ENCODE peak calls at places on chromosome 4, in five cellular contexts. One of them, this sample, is unnamed. For H3K27me3, the result is how much of the 10 kb centered on the place peaks cover.

GRCh38 chr4:113979157-113979972 is at the start of gene ARSJ:
- DNase-seq in cardiac muscle cell: peak
- DNase-seq in right atrium auricular region: peak
- DNase-seq in right cardiac atrium: peak
- DNase-seq in IMR-90: peak
- DNase-seq in this sample: peak

GRCh38 chr4:2860391-2861348 is 17.0 kb downstream of the ADD1 start:
- DNase-seq in cardiac muscle cell: peak
- DNase-seq in right atrium auricular region: peak
- DNase-seq in right cardiac atrium: peak
- DNase-seq in IMR-90: peak
- DNase-seq in this sample: no peak

GRCh38 chr4:26028793-26029511 is 114.9 kb downstream of the SMIM20 start:
- DNase-seq in cardiac muscle cell: peak
- DNase-seq in right atrium auricular region: peak
- DNase-seq in right cardiac atrium: peak
- DNase-seq in IMR-90: peak
- DNase-seq in this sample: no peak

GRCh38 chr4:81844717-81845116 is 373.0 kb upstream of the RASGEF1B start:
- DNase-seq in cardiac muscle cell: peak
- DNase-seq in right atrium auricular region: peak
- DNase-seq in right cardiac atrium: peak
- DNase-seq in IMR-90: peak
- DNase-seq in this sample: peak

GRCh38 chr4:107838763-107839162 is 14.0 kb downstream of the SGMS2 start:
- DNase-seq in cardiac muscle cell: peak
- DNase-seq in right atrium auricular region: no peak
- DNase-seq in right cardiac atrium: no peak
- DNase-seq in IMR-90: peak
- DNase-seq in this sample: no peak

GRCh38 chr4:10803944-10804343 is 119.4 kb upstream of the CLNK start:
- DNase-seq in cardiac muscle cell: no peak
- DNase-seq in right atrium auricular region: no peak
- DNase-seq in right cardiac atrium: no peak
- DNase-seq in IMR-90: no peak
- DNase-seq in this sample: no peak

GRCh38 chr4:86934772-86935498 is at the start of gene AFF1:
- DNase-seq in cardiac muscle cell: peak
- DNase-seq in right atrium auricular region: peak
- DNase-seq in right cardiac atrium: peak
- DNase-seq in IMR-90: peak
- DNase-seq in this sample: peak

GRCh38 chr4:88070031-88070430 is 62.6 kb downstream of the PKD2 start:
- DNase-seq in cardiac muscle cell: no peak
- DNase-seq in right atrium auricular region: no peak
- DNase-seq in right cardiac atrium: no peak
- DNase-seq in IMR-90: no peak
- DNase-seq in this sample: no peak

GRCh38 chr4:30828290-30828926 is 108.2 kb downstream of the PCDH7 start:
- DNase-seq in cardiac muscle cell: no peak
- DNase-seq in right atrium auricular region: no peak
- DNase-seq in right cardiac atrium: no peak
- DNase-seq in IMR-90: peak
- DNase-seq in this sample: no peak

GRCh38 chr4:187312299-187312698 is 588.6 kb upstream of the FAT1 start:
- DNase-seq in cardiac muscle cell: no peak
- DNase-seq in right atrium auricular region: no peak
- DNase-seq in right cardiac atrium: no peak
- DNase-seq in IMR-90: no peak
- DNase-seq in this sample: no peak

GRCh38 chr4:5224340-5224739 is 173.1 kb downstream of the STK32B start:
- DNase-seq in cardiac muscle cell: no peak
- DNase-seq in right atrium auricular region: no peak
- DNase-seq in right cardiac atrium: no peak
- DNase-seq in IMR-90: peak
- DNase-seq in this sample: no peak

GRCh38 chr4:105632599-105632998 is 75.9 kb downstream of the INTS12 start:
- DNase-seq in cardiac muscle cell: no peak
- DNase-seq in right atrium auricular region: no peak
- DNase-seq in right cardiac atrium: no peak
- DNase-seq in IMR-90: no peak
- DNase-seq in this sample: no peak

GRCh38 chr4:121009578-121010338 is 62.6 kb downstream of the NDNF start:
- DNase-seq in cardiac muscle cell: no peak
- DNase-seq in right atrium auricular region: no peak
- DNase-seq in right cardiac atrium: no peak
- DNase-seq in IMR-90: no peak
- DNase-seq in this sample: no peak

GRCh38 chr4:112563431-112564200 is 47.6 kb upstream of the NEUROG2 start:
- DNase-seq in cardiac muscle cell: no peak
- DNase-seq in right atrium auricular region: no peak
- DNase-seq in right cardiac atrium: no peak
- DNase-seq in IMR-90: no peak
- DNase-seq in this sample: no peak

GRCh38 chr4:140047781-140048180 is 106.2 kb downstream of the MAML3 start:
- DNase-seq in cardiac muscle cell: no peak
- DNase-seq in right atrium auricular region: no peak
- DNase-seq in right cardiac atrium: no peak
- DNase-seq in IMR-90: no peak
- DNase-seq in this sample: no peak

GRCh38 chr4:30264465-30264864 is 455.7 kb upstream of the PCDH7 start:
- DNase-seq in cardiac muscle cell: no peak
- DNase-seq in right atrium auricular region: no peak
- DNase-seq in right cardiac atrium: no peak
- DNase-seq in IMR-90: no peak
- DNase-seq in this sample: no peak

GRCh38 chr4:145843148-145843547 is 95.5 kb downstream of the ZNF827 start:
- DNase-seq in cardiac muscle cell: peak
- DNase-seq in right atrium auricular region: no peak
- DNase-seq in right cardiac atrium: no peak
- DNase-seq in IMR-90: peak
- DNase-seq in this sample: no peak

GRCh38 chr4:88283661-88284377 is 542 bp downstream of the PPM1K start:
- DNase-seq in cardiac muscle cell: peak
- DNase-seq in right atrium auricular region: peak
- DNase-seq in right cardiac atrium: peak
- DNase-seq in IMR-90: peak
- DNase-seq in this sample: no peak

GRCh38 chr4:38752393-38752961 is 30.3 kb downstream of the TLR10 start:
- DNase-seq in cardiac muscle cell: peak
- DNase-seq in right atrium auricular region: no peak
- DNase-seq in right cardiac atrium: no peak
- DNase-seq in IMR-90: peak
- DNase-seq in this sample: no peak
- H3K27ac ChIP-seq in cardiac muscle cell: peak
- H3K27ac ChIP-seq in right atrium auricular region: no peak
- H3K27ac ChIP-seq in right cardiac atrium: peak
- H3K27ac ChIP-seq in IMR-90: peak
- H3K27ac ChIP-seq in this sample: peak

GRCh38 chr4:8866421-8866820 is 5.2 kb downstream of the HMX1 start:
- DNase-seq in cardiac muscle cell: no peak
- DNase-seq in right atrium auricular region: no peak
- DNase-seq in right cardiac atrium: no peak
- DNase-seq in IMR-90: no peak
- DNase-seq in this sample: no peak
- H3K27me3 ChIP-seq in cardiac muscle cell: half or more
- H3K27me3 ChIP-seq in right atrium auricular region: under half
- H3K27me3 ChIP-seq in right cardiac atrium: under half
- H3K27me3 ChIP-seq in IMR-90: half or more
- H3K27me3 ChIP-seq in this sample: under half

GRCh38 chr4:184016742-184017668 is 111.9 kb downstream of the STOX2 start:
- DNase-seq in cardiac muscle cell: no peak
- DNase-seq in right atrium auricular region: no peak
- DNase-seq in right cardiac atrium: no peak
- DNase-seq in IMR-90: peak
- DNase-seq in this sample: no peak
- H3K4me3 ChIP-seq in cardiac muscle cell: no peak
- H3K4me3 ChIP-seq in right atrium auricular region: no peak
- H3K4me3 ChIP-seq in right cardiac atrium: no peak
- H3K4me3 ChIP-seq in IMR-90: no peak
- H3K4me3 ChIP-seq in this sample: no peak

GRCh38 chr4:153471691-153472080 is 5.5 kb downstream of the TMEM131L start:
- DNase-seq in cardiac muscle cell: no peak
- DNase-seq in right atrium auricular region: no peak
- DNase-seq in right cardiac atrium: no peak
- DNase-seq in IMR-90: no peak
- DNase-seq in this sample: no peak
- H3K27ac ChIP-seq in cardiac muscle cell: no peak
- H3K27ac ChIP-seq in right atrium auricular region: no peak
- H3K27ac ChIP-seq in right cardiac atrium: no peak
- H3K27ac ChIP-seq in IMR-90: no peak
- H3K27ac ChIP-seq in this sample: no peak

This sample was measured in thoracic aorta.